ENCODE peak calls at places on chromosomes 12 and 14, in five cellular contexts. One of them, this sample, is unnamed.

GRCh38 chr14:76863724-76864407 is 37.7 kb downstream of the LRRC74A start:
- DNase-seq in GM23248: no peak
- DNase-seq in ovary: no peak
- DNase-seq in A549: no peak
- DNase-seq in left ventricle myocardium inferior: peak; percentile 64
- DNase-seq in this sample: peak; percentile 79

GRCh38 chr12:69254046-69254445 is 14.7 kb downstream of the CPSF6 start:
- DNase-seq in GM23248: peak; percentile 70
- DNase-seq in ovary: no peak
- DNase-seq in A549: peak; percentile 13
- DNase-seq in left ventricle myocardium inferior: no peak
- DNase-seq in this sample: no peak

GRCh38 chr12:25251749-25252148 is 1.0 kb upstream of the KRAS start:
- DNase-seq in GM23248: peak; percentile 6
- DNase-seq in ovary: no peak
- DNase-seq in A549: no peak
- DNase-seq in left ventricle myocardium inferior: no peak
- DNase-seq in this sample: no peak

GRCh38 chr12:29783773-29784666 is at the start of gene TMTC1:
- DNase-seq in GM23248: peak; percentile 87
- DNase-seq in ovary: peak; percentile 85
- DNase-seq in A549: peak; percentile 27
- DNase-seq in left ventricle myocardium inferior: peak; percentile 90
- DNase-seq in this sample: peak; percentile 95

GRCh38 chr14:31241450-31242114 is 34.0 kb upstream of the HECTD1 start:
- DNase-seq in GM23248: peak; percentile 9
- DNase-seq in ovary: no peak
- DNase-seq in A549: no peak
- DNase-seq in left ventricle myocardium inferior: no peak
- DNase-seq in this sample: no peak

GRCh38 chr14:35369701-35370191 is 34.8 kb downstream of the NFKBIA start:
- DNase-seq in GM23248: peak; percentile 44
- DNase-seq in ovary: no peak
- DNase-seq in A549: peak; percentile 67
- DNase-seq in left ventricle myocardium inferior: no peak
- DNase-seq in this sample: peak; percentile 73

GRCh38 chr12:104535383-104535782 is 78.6 kb downstream of the CHST11 start:
- DNase-seq in GM23248: peak; percentile 56
- DNase-seq in ovary: no peak
- DNase-seq in A549: no peak
- DNase-seq in left ventricle myocardium inferior: no peak
- DNase-seq in this sample: no peak

GRCh38 chr12:64633940-64634337 is 23.6 kb downstream of the RASSF3 start:
- DNase-seq in GM23248: peak; percentile 78
- DNase-seq in ovary: no peak
- DNase-seq in A549: peak; percentile 58
- DNase-seq in left ventricle myocardium inferior: peak; percentile 46
- DNase-seq in this sample: peak; percentile 81

GRCh38 chr12:117361905-117362304 is 479 bp upstream of the NOS1 start:
- DNase-seq in GM23248: no peak
- DNase-seq in ovary: no peak
- DNase-seq in A549: no peak
- DNase-seq in left ventricle myocardium inferior: no peak
- DNase-seq in this sample: no peak

GRCh38 chr12:117360551-117361311 is 695 bp downstream of the NOS1 start:
- DNase-seq in GM23248: no peak
- DNase-seq in ovary: no peak
- DNase-seq in A549: no peak
- DNase-seq in left ventricle myocardium inferior: no peak
- DNase-seq in this sample: no peak

GRCh38 chr12:117360222-117360550 is 1.2 kb downstream of the NOS1 start:
- DNase-seq in GM23248: no peak
- DNase-seq in ovary: no peak
- DNase-seq in A549: no peak
- DNase-seq in left ventricle myocardium inferior: no peak
- DNase-seq in this sample: no peak

GRCh38 chr12:117361312-117361670 is at the start of gene NOS1:
- DNase-seq in GM23248: no peak
- DNase-seq in ovary: no peak
- DNase-seq in A549: no peak
- DNase-seq in left ventricle myocardium inferior: no peak
- DNase-seq in this sample: no peak

DNA sequence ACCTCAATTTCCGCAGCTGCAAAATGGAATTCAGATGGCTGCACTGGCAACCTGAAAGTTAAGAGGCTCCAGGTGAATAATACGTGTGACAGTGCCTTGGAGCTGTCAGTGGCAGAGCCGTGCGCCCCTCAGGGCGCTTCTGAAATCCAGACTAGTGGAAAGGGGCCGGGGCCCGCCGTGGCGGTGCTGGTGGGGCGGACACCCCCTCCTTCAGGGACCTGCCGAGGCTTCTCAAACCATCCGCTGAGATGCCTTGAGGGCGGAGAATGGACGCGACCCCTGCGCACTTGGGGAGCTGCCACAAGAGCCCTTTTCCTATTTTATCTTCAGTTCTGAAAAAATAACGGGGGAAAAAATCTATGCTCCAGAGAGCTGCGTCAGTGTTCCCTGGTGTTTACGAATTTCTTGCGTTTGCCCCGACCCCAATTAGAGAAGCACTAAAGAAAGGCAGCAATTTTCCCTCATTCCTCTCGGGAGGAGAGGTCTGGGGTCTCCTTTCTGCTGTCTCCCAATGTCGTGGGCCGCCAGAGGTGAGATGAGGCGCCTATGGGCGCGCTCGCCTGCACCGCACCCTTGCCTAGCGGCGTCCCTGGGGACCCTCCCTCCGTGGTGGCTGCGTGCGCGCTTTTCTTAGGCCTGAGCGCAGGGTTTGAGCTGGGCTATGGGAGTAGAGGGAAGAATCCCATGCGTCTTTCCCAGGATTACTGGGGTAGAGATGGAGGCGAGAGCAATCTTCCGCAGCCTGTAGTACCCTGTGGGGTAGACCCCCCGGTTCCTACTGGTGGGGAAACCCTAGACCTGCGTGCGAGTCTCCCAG is 2.2 kb downstream of the NOS1 start:
- DNase-seq in GM23248: no peak
- DNase-seq in ovary: no peak
- DNase-seq in A549: no peak
- DNase-seq in left ventricle myocardium inferior: no peak
- DNase-seq in this sample: no peak
- H3K4me3 ChIP-seq in GM23248: no peak overlapping the region
- H3K4me3 ChIP-seq in ovary: no peak overlapping the region
- H3K4me3 ChIP-seq in A549: no peak overlapping the region
- H3K4me3 ChIP-seq in left ventricle myocardium inferior: no peak overlapping the region
- H3K4me3 ChIP-seq in this sample: no peak overlapping the region

GRCh38 chr12:132513070-132513398 is 23.1 kb downstream of the FBRSL1 start:
- DNase-seq in GM23248: no peak
- DNase-seq in ovary: no peak
- DNase-seq in A549: no peak
- DNase-seq in left ventricle myocardium inferior: no peak
- DNase-seq in this sample: no peak
- H3K4me1 ChIP-seq in GM23248: no peaks in the 10 kb centered on the region
- H3K4me1 ChIP-seq in ovary: no peaks in the 10 kb centered on the region
- H3K4me1 ChIP-seq in A549: no peaks in the 10 kb centered on the region
- H3K4me1 ChIP-seq in left ventricle myocardium inferior: peaks cover 32% of the 10 kb centered on the region
- H3K4me1 ChIP-seq in this sample: no peaks in the 10 kb centered on the region

GRCh38 chr14:73785336-73785833 is 66.2 kb upstream of the PTGR2 start:
- DNase-seq in GM23248: peak; percentile 88
- DNase-seq in ovary: no peak
- DNase-seq in A549: no peak
- DNase-seq in left ventricle myocardium inferior: no peak
- DNase-seq in this sample: peak; percentile 58

GRCh38 chr14:73785834-73786631 is 65.6 kb upstream of the PTGR2 start:
- DNase-seq in GM23248: peak; percentile 96
- DNase-seq in ovary: peak; percentile 71
- DNase-seq in A549: peak; percentile 60
- DNase-seq in left ventricle myocardium inferior: peak; percentile 70
- DNase-seq in this sample: peak; percentile 90

GRCh38 chr14:73784065-73784987 is 67.3 kb upstream of the PTGR2 start:
- DNase-seq in GM23248: peak; percentile 90
- DNase-seq in ovary: no peak
- DNase-seq in A549: no peak
- DNase-seq in left ventricle myocardium inferior: no peak
- DNase-seq in this sample: peak; percentile 42

GRCh38 chr14:73786632-73786941 is 65.0 kb upstream of the PTGR2 start:
- DNase-seq in GM23248: peak; percentile 56
- DNase-seq in ovary: no peak
- DNase-seq in A549: no peak
- DNase-seq in left ventricle myocardium inferior: peak; percentile 59
- DNase-seq in this sample: peak; percentile 73

GRCh38 chr14:73784988-73785313 is 66.7 kb upstream of the PTGR2 start:
- DNase-seq in GM23248: no peak
- DNase-seq in ovary: no peak
- DNase-seq in A549: no peak
- DNase-seq in left ventricle myocardium inferior: no peak
- DNase-seq in this sample: no peak
- H3K4me3 ChIP-seq in GM23248: peak overlapping the region; percentile 82
- H3K4me3 ChIP-seq in ovary: peak overlapping the region; percentile 73
- H3K4me3 ChIP-seq in A549: peak overlapping the region; percentile 79
- H3K4me3 ChIP-seq in left ventricle myocardium inferior: peak overlapping the region; percentile 80
- H3K4me3 ChIP-seq in this sample: no peak overlapping the region

GRCh38 chr12:113250045-113250444 is 28.8 kb downstream of the TPCN1 start:
- DNase-seq in GM23248: no peak
- DNase-seq in ovary: no peak
- DNase-seq in A549: no peak
- DNase-seq in left ventricle myocardium inferior: no peak
- DNase-seq in this sample: no peak
- H3K4me1 ChIP-seq in GM23248: peaks cover 12% of the 10 kb centered on the region
- H3K4me1 ChIP-seq in ovary: peaks cover 15% of the 10 kb centered on the region
- H3K4me1 ChIP-seq in A549: peaks cover 15% of the 10 kb centered on the region
- H3K4me1 ChIP-seq in left ventricle myocardium inferior: peaks cover 95% of the 10 kb centered on the region
- H3K4me1 ChIP-seq in this sample: no peaks in the 10 kb centered on the region

GRCh38 chr14:90060965-90061848 is 587 bp upstream of the KCNK13 start:
- DNase-seq in GM23248: peak; percentile 13
- DNase-seq in ovary: no peak
- DNase-seq in A549: no peak
- DNase-seq in left ventricle myocardium inferior: no peak
- DNase-seq in this sample: no peak

GRCh38 chr14:90060312-90060964 is 1.4 kb upstream of the KCNK13 start:
- DNase-seq in GM23248: peak; percentile 68
- DNase-seq in ovary: peak; percentile 30
- DNase-seq in A549: peak; percentile 48
- DNase-seq in left ventricle myocardium inferior: peak; percentile 42
- DNase-seq in this sample: peak; percentile 76

GRCh38 chr14:90056821-90057220 is 5.0 kb upstream of the KCNK13 start:
- DNase-seq in GM23248: no peak
- DNase-seq in ovary: no peak
- DNase-seq in A549: no peak
- DNase-seq in left ventricle myocardium inferior: no peak
- DNase-seq in this sample: no peak

GRCh38 chr14:90061849-90062794 is at the start of gene KCNK13:
- DNase-seq in GM23248: peak; percentile 20
- DNase-seq in ovary: no peak
- DNase-seq in A549: no peak
- DNase-seq in left ventricle myocardium inferior: peak; percentile 20
- DNase-seq in this sample: no peak

DNA sequence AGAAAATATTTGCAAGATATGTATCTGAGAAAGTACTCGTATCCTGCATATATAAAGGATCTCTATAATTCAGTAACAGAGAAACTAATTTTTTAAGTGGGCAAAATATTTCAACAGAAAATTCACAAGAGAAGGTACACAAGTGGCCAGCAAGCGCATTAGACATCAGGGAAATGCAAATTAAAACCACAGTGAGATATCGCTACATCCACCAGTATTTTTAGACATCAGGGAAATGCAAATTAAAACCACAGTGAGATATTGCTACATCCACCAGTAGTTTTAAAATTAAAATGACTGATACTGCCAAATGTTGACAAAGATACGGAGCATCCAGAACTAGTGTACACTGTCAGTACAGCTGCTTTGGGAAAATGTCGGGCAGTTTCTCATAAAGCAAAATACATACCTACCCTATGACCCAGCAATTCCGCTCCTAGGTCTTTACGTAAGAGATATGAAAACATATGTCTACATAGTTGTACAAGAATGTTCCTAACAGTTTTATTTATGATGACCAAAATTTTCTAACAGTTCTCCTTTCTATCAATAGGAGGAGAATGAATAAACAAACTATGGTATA is 2.8 kb upstream of the KCNK13 start:
- DNase-seq in GM23248: no peak
- DNase-seq in ovary: no peak
- DNase-seq in A549: no peak
- DNase-seq in left ventricle myocardium inferior: no peak
- DNase-seq in this sample: no peak
- H3K4me3 ChIP-seq in GM23248: no peak overlapping the region
- H3K4me3 ChIP-seq in ovary: no peak overlapping the region
- H3K4me3 ChIP-seq in A549: no peak overlapping the region
- H3K4me3 ChIP-seq in left ventricle myocardium inferior: no peak overlapping the region
- H3K4me3 ChIP-seq in this sample: no peak overlapping the region

GRCh38 chr12:89573081-89573810 is 47.4 kb upstream of the POC1B start:
- DNase-seq in GM23248: peak; percentile 81
- DNase-seq in ovary: no peak
- DNase-seq in A549: no peak
- DNase-seq in left ventricle myocardium inferior: no peak
- DNase-seq in this sample: no peak
- H3K4me1 ChIP-seq in GM23248: peaks cover 56% of the 10 kb centered on the region
- H3K4me1 ChIP-seq in ovary: peaks cover 4% of the 10 kb centered on the region
- H3K4me1 ChIP-seq in A549: peaks cover 26% of the 10 kb centered on the region
- H3K4me1 ChIP-seq in left ventricle myocardium inferior: no peaks in the 10 kb centered on the region
- H3K4me1 ChIP-seq in this sample: no peaks in the 10 kb centered on the region

GRCh38 chr14:49972840-49973239 is 80.0 kb downstream of the ARF6 start:
- DNase-seq in GM23248: peak; percentile 96
- DNase-seq in ovary: peak; percentile 45
- DNase-seq in A549: peak; percentile 72
- DNase-seq in left ventricle myocardium inferior: no peak
- DNase-seq in this sample: no peak
- H3K4me3 ChIP-seq in GM23248: peak overlapping the region; percentile 60
- H3K4me3 ChIP-seq in ovary: no peak overlapping the region
- H3K4me3 ChIP-seq in A549: peak overlapping the region; percentile 4
- H3K4me3 ChIP-seq in left ventricle myocardium inferior: no peak overlapping the region
- H3K4me3 ChIP-seq in this sample: no peak overlapping the region

GRCh38 chr12:111758120-111758561 is 8.6 kb upstream of the ALDH2 start:
- DNase-seq in GM23248: no peak
- DNase-seq in ovary: no peak
- DNase-seq in A549: no peak
- DNase-seq in left ventricle myocardium inferior: peak; percentile 71
- DNase-seq in this sample: no peak

GRCh38 chr12:111761706-111762105 is 5.0 kb upstream of the ALDH2 start:
- DNase-seq in GM23248: no peak
- DNase-seq in ovary: no peak
- DNase-seq in A549: no peak
- DNase-seq in left ventricle myocardium inferior: no peak
- DNase-seq in this sample: no peak

GRCh38 chr12:111761099-111761498 is 5.6 kb upstream of the ALDH2 start:
- DNase-seq in GM23248: no peak
- DNase-seq in ovary: no peak
- DNase-seq in A549: no peak
- DNase-seq in left ventricle myocardium inferior: no peak
- DNase-seq in this sample: no peak

GRCh38 chr12:111759276-111759675 is 7.5 kb upstream of the ALDH2 start:
- DNase-seq in GM23248: no peak
- DNase-seq in ovary: no peak
- DNase-seq in A549: no peak
- DNase-seq in left ventricle myocardium inferior: no peak
- DNase-seq in this sample: no peak

GRCh38 chr12:111759991-111760390 is 6.7 kb upstream of the ALDH2 start:
- DNase-seq in GM23248: no peak
- DNase-seq in ovary: no peak
- DNase-seq in A549: no peak
- DNase-seq in left ventricle myocardium inferior: no peak
- DNase-seq in this sample: no peak
- H3K4me1 ChIP-seq in GM23248: no peaks in the 10 kb centered on the region
- H3K4me1 ChIP-seq in ovary: no peaks in the 10 kb centered on the region
- H3K4me1 ChIP-seq in A549: no peaks in the 10 kb centered on the region
- H3K4me1 ChIP-seq in left ventricle myocardium inferior: peaks cover 42% of the 10 kb centered on the region
- H3K4me1 ChIP-seq in this sample: peaks cover 2% of the 10 kb centered on the region

This sample was measured in aorta.